ENCODE peak calls at places on chromosome 10, in five cellular contexts. A is GM23248, Z is mesendoderm, Q is left ventricle myocardium inferior, D is heart right ventricle. X is an unnamed sample.
A peak's percentile ranks its signal among the peaks of the same experiment; 100 is the strongest.

GRCh38 chr10:65808687-65809333 is 1117.0 kb upstream of the LRRTM3 start:
- DNase-seq in Q (no peak), A (no peak), D (no peak), Z (no peak), X (no peak)

GRCh38 chr10:43254199-43254730 is 12.6 kb downstream of the RASGEF1A start:
- DNase-seq in A (no peak), D (peak; percentile 3), Z (no peak), Q (peak; percentile 16), X (no peak)

GRCh38 chr10:98642281-98642680 is 195.5 kb upstream of the HPS1 start:
- DNase-seq in A (peak; percentile 58), Z (no peak), D (no peak), Q (no peak), X (no peak)

GRCh38 chr10:76190871-76191270 is 759.4 kb downstream of the LRMDA start:
- DNase-seq in A (no peak), Z (peak; percentile 17), Q (no peak), D (no peak), X (no peak)

GRCh38 chr10:90658791-90659190 is 199.0 kb downstream of the HTR7 start:
- DNase-seq in A (no peak), Q (no peak), Z (peak; percentile 30), D (no peak), X (no peak)

GRCh38 chr10:86673216-86673826 is 5.0 kb downstream of the LDB3 start:
- DNase-seq in Q (no peak), Z (no peak), A (no peak), D (no peak), X (no peak)

GRCh38 chr10:69180525-69181204 is 631 bp downstream of the SUPV3L1 start:
- DNase-seq in Z (peak; percentile 71), D (no peak), A (peak; percentile 81), Q (no peak), X (peak; percentile 18)

GRCh38 chr10:119521443-119522204 is 20.9 kb downstream of the RGS10 start:
- DNase-seq in A (peak; percentile 89), Z (peak; percentile 96), Q (no peak), D (no peak), X (no peak)

GRCh38 chr10:103770139-103770538 is 85.2 kb downstream of the SH3PXD2A start:
- DNase-seq in Z (no peak), Q (no peak), A (no peak), D (no peak), X (no peak)

DNA sequence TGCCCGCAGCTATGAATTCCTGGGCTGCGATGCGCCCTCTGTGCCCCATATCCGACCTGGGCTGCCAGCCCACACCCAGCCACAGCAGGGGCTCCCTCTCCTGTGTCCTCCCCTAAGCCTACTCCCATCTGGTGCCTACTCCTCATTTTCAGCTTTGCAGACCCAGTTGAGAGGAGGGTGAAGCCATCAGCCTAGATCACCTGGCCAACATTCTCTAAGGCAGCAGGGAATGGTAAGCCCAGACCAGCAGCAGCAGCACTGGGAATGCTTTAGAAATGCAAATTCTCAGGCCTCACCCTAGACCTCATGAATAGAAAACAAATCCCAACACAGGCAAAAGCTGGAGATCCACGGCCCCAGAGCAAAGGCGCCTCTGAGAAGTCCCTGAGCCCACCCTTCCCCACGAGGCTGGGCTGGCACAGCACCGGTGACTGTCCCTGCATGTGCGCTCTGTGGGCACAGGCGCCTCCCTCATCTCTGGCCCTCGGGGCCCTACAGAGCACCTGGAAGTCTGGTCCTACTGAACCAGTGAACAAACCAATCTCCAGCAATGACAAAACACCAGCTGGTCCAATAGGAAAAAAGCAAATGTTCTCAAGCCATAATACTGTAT is 161.4 kb downstream of the GFRA1 start:
- DNase-seq in Q (no peak), A (no peak), Z (no peak), D (no peak), X (no peak)
- H3K27ac ChIP-seq in Q (no peak overlapping the region), A (no peak overlapping the region), Z (no peak overlapping the region), D (no peak overlapping the region), X (no peak overlapping the region)

DNA sequence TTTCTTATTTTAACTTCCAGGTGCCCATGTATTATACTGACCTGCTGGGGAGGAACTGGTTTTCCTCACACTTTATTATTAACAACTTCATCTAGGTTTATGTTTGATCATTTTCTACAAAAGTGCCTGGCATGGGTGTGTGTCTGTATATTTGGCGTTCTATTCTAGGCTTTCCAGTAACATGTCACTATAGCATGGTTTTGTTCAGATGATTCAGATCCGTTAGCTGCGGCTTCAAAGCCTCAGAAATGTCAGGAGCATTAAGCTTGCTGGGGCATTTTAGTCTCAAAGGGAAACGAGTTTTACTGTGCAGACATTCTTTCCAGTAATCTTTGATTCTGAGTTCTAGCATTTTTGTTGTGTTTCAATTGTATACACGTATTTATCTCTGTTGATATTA is 2.3 kb downstream of the INPP5A start:
- DNase-seq in Q (no peak), D (no peak), A (peak; percentile 88), Z (no peak), X (no peak)
- H3K4me3 ChIP-seq in Q (peak overlapping the region; percentile 87), D (peak overlapping the region; percentile 75), A (peak overlapping the region; percentile 81), Z (no peak overlapping the region), X (no peak overlapping the region)

GRCh38 chr10:70779088-70779487 is 6.1 kb downstream of the TBATA start:
- DNase-seq in Q (no peak), D (no peak), A (no peak), Z (no peak), X (no peak)
- H3K36me3 ChIP-seq in Q (no peaks in the 10 kb centered on the region), D (no peaks in the 10 kb centered on the region), A (no peaks in the 10 kb centered on the region), Z (no peaks in the 10 kb centered on the region), X (no peaks in the 10 kb centered on the region)

GRCh38 chr10:12638103-12638502 is 288.8 kb downstream of the CAMK1D start:
- DNase-seq in D (no peak), Q (no peak), A (peak; percentile 15), Z (peak; percentile 15), X (peak; percentile 92)

GRCh38 chr10:12640550-12640949 is 291.2 kb downstream of the CAMK1D start:
- DNase-seq in A (no peak), D (no peak), Q (no peak), Z (no peak), X (no peak)

GRCh38 chr10:12637649-12638048 is 288.3 kb downstream of the CAMK1D start:
- DNase-seq in D (no peak), Q (no peak), A (no peak), Z (no peak), X (no peak)

GRCh38 chr10:12640026-12640425 is 290.7 kb downstream of the CAMK1D start:
- DNase-seq in D (no peak), Z (no peak), A (no peak), Q (no peak), X (no peak)

DNA sequence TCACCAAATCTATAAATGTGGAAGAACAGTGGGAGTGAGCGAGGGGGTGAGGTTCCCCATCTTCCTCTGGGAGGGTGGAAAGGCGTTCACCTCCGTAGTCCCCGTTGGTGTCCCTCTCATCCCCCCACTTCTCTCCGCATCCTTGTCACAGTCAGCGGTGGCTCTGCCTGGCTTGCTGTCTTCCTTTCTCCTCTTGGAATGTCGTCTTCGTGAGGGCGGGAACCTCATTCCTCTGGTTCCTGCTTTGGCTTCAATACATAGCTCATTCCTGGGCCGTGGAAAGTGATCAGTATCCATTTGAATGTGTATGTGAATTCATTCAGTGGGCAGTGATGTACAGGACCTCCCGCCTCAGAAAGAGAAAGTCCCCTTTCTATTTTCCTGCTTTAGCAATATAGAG is 289.4 kb downstream of the CAMK1D start:
- DNase-seq in A (no peak), D (no peak), Z (peak; percentile 60), Q (no peak), X (no peak)
- H3K27ac ChIP-seq in A (no peak overlapping the region), D (no peak overlapping the region), Z (no peak overlapping the region), Q (no peak overlapping the region), X (no peak overlapping the region)

GRCh38 chr10:62038609-62039190 is 137.2 kb downstream of the ARID5B start:
- DNase-seq in A (peak; percentile 88), Q (peak; percentile 68), Z (peak; percentile 77), D (peak; percentile 86), X (peak; percentile 85)

GRCh38 chr10:62033108-62033507 is 131.6 kb downstream of the ARID5B start:
- DNase-seq in A (no peak), D (no peak), Q (no peak), Z (no peak), X (no peak)

GRCh38 chr10:62037166-62037831 is 135.8 kb downstream of the ARID5B start:
- DNase-seq in A (peak; percentile 59), D (no peak), Z (peak; percentile 62), Q (no peak), X (no peak)

GRCh38 chr10:62037890-62038608 is 136.6 kb downstream of the ARID5B start:
- DNase-seq in A (no peak), Z (no peak), D (no peak), Q (no peak), X (no peak)

DNA sequence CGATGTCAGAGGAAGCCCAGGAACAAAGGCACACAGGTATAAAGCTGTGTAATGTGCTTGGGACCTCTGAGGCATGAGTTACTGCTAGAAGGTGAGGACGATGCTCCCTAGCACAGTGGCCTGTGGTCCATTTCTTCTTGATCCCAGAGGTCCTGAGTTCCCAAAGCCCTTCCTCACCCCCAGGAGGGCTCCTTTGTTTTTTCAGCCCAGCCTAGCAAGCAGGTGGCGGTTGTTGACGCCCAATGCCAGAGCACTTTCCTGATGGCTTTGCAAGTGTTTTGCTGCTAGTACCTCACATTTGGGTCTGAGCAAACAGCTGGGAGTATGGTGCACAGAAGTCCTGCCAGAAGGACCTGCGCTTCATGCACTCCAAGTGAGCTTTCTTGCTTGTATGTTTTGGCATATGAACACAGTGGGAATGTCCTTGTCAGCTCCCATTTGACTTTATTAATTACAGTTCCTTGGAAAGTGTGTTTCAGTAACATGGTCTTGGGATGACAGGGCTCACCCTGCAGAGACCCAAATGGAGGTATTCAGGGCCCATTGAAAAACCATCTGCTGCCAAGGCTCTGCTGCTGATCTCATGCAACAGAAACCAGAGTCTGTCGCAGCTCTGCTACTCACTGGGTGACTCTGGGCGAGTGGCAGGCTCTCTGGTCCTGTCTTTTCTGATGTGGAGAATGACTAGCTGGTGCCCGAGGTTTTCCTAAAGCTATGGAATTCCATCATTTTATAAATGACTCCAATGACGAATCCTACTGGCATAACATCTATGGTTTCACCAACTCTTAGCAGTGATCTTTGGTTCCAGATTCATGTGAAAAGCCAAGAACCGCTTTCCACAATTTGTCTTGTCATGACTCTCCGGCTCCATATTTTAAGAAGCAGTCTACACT is 134.9 kb downstream of the ARID5B start:
- DNase-seq in Z (no peak), D (no peak), A (no peak), Q (no peak), X (no peak)
- H3K4me3 ChIP-seq in Z (no peak overlapping the region), D (no peak overlapping the region), A (no peak overlapping the region), Q (no peak overlapping the region), X (no peak overlapping the region)

X was measured in colonic mucosa.